ENCODE peak calls at places on chromosomes 7 and 10, in nine cellular contexts. M, Q, Y, N, T, Z, R, X and V are unnamed samples.

GRCh38 chr7:151019130-151019447 is 5.2 kb downstream of the ATG9B start:
- DNase-seq in M (no peak), Q (no peak), Y (no peak), N (no peak), T (no peak), Z (no peak), R (no peak), X (no peak), V (no peak)

GRCh38 chr7:44881610-44882009 is 3.7 kb downstream of the PURB start:
- DNase-seq in M (no peak), Q (peak; percentile 91), Y (no peak), N (no peak), T (no peak), Z (peak; percentile 55), R (no peak), X (no peak), V (no peak)

GRCh38 chr10:70542565-70542938 is 60.0 kb downstream of the PRF1 start:
- DNase-seq in M (no peak), Q (no peak), Y (no peak), N (no peak), T (no peak), Z (no peak), R (no peak), X (no peak), V (no peak)

GRCh38 chr10:125048101-125048864 is 106.4 kb downstream of the ZRANB1 start:
- DNase-seq in M (peak; percentile 86), Q (peak; percentile 84), Y (peak; percentile 81), N (peak; percentile 90), T (peak; percentile 92), Z (peak; percentile 76), R (peak; percentile 52), X (peak; percentile 90), V (peak; percentile 89)

GRCh38 chr10:69807122-69807521 is 5.4 kb downstream of the COL13A1 start:
- DNase-seq in M (peak; percentile 50), Q (peak; percentile 92), Y (no peak), N (no peak), T (no peak), Z (peak; percentile 41), R (no peak), X (no peak), V (no peak)

GRCh38 chr10:43939389-43939938 is 290.8 kb upstream of the ZNF32 start:
- DNase-seq in M (no peak), Q (no peak), Y (no peak), N (no peak), T (no peak), Z (no peak), R (no peak), X (no peak), V (peak; percentile 34)

GRCh38 chr10:489335-489734 is 200.1 kb downstream of the DIP2C start:
- DNase-seq in M (no peak), Q (no peak), Y (no peak), N (peak; percentile 50), T (no peak), Z (no peak), R (no peak), X (peak; percentile 69), V (no peak)

GRCh38 chr7:83648464-83649241 is at the start of gene SEMA3E:
- DNase-seq in M (peak; percentile 61), Q (peak; percentile 72), Y (peak; percentile 38), N (no peak), T (peak; percentile 12), Z (no peak), R (no peak), X (no peak), V (no peak)

GRCh38 chr10:124356706-124357582 is 61.8 kb downstream of the OAT start:
- DNase-seq in M (no peak), Q (no peak), Y (no peak), N (no peak), T (no peak), Z (no peak), R (no peak), X (no peak), V (no peak)

GRCh38 chr7:91230503-91230902 is 33.7 kb upstream of the FZD1 start:
- DNase-seq in M (no peak), Q (no peak), Y (no peak), N (no peak), T (no peak), Z (no peak), R (no peak), X (no peak), V (no peak)

DNA sequence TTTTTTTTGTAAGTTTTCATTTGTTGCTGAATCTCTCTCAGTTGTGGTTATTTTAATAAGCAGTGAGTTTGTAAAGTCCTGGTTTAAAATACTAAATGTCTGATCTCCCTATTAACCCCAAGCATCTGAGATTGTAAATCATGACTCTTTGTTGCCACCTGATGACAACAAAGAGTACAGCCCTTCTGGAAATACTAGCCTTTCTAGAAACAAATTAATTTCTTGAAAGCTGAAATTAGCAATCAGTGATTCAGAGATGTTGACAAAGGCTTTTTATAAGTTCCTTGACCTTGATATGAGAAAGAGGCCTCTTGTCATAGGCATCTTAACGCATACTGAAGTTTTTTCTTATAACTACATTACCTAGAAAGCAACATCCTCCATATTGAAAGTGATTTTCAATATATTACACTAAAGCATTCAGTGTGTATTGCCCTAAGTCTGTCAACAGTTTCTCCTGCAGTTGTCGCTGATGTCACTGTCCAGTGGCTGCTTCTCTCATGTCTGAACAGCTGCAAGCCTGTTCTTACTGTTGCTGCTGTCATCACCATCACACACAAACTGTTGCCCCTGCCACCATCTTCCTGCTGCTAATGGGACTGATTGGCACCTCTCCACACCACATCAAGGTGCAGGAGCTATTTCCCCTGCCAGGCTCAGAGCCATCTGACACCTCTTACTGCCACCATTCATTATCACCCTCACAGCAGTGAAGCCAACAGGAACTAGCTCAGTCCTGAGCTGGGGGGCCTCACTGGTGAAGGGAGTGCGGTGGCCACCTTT is 95.1 kb upstream of the LRGUK start:
- DNase-seq in M (no peak), Q (no peak), Y (no peak), N (no peak), T (no peak), Z (no peak), R (no peak), X (peak; percentile 53), V (no peak)
- TF ChIP-seq CTCF in M (peak; percentile 25), Q (no peak), Y (peak; percentile 23), N (no peak), T (peak; percentile 38), Z (no peak), R (no peak), X (no peak), V (peak; percentile 36)

GRCh38 chr10:103739039-103739764 is 116.2 kb downstream of the SH3PXD2A start:
- DNase-seq in M (no peak), Q (peak; percentile 96), Y (peak; percentile 44), N (no peak), T (no peak), Z (peak; percentile 93), R (no peak), X (no peak), V (no peak)

GRCh38 chr10:103736044-103736443 is 119.3 kb downstream of the SH3PXD2A start:
- DNase-seq in M (no peak), Q (no peak), Y (peak; percentile 80), N (no peak), T (no peak), Z (no peak), R (no peak), X (no peak), V (no peak)

GRCh38 chr10:103737735-103738367 is 117.5 kb downstream of the SH3PXD2A start:
- DNase-seq in M (no peak), Q (no peak), Y (no peak), N (no peak), T (no peak), Z (no peak), R (no peak), X (no peak), V (no peak)

GRCh38 chr10:103734731-103735130 is 120.6 kb downstream of the SH3PXD2A start:
- DNase-seq in M (no peak), Q (no peak), Y (no peak), N (no peak), T (no peak), Z (no peak), R (no peak), X (no peak), V (no peak)

GRCh38 chr10:103736763-103737162 is 118.6 kb downstream of the SH3PXD2A start:
- DNase-seq in M (peak; percentile 67), Q (peak; percentile 31), Y (no peak), N (no peak), T (no peak), Z (no peak), R (peak; percentile 34), X (no peak), V (no peak)
- TF ChIP-seq CTCF in M (no peak), Q (no peak), Y (no peak), N (no peak), T (no peak), Z (no peak), R (no peak), X (no peak), V (no peak)

GRCh38 chr10:121498071-121498470 is 100.2 kb downstream of the FGFR2 start:
- DNase-seq in M (no peak), Q (no peak), Y (no peak), N (no peak), T (no peak), Z (no peak), R (no peak), X (no peak), V (no peak)
- TF ChIP-seq CTCF in M (no peak), Q (no peak), Y (no peak), N (no peak), T (no peak), Z (no peak), R (peak; percentile 15), X (no peak), V (no peak)

GRCh38 chr7:33909755-33910154 is 4.4 kb downstream of the BMPER start:
- DNase-seq in M (no peak), Q (peak; percentile 86), Y (no peak), N (no peak), T (no peak), Z (no peak), R (no peak), X (no peak), V (no peak)

GRCh38 chr7:33906697-33907096 is 1.4 kb downstream of the BMPER start:
- DNase-seq in M (no peak), Q (no peak), Y (no peak), N (no peak), T (no peak), Z (no peak), R (no peak), X (no peak), V (no peak)

GRCh38 chr7:33907625-33908024 is 2.3 kb downstream of the BMPER start:
- DNase-seq in M (no peak), Q (no peak), Y (no peak), N (no peak), T (no peak), Z (no peak), R (no peak), X (no peak), V (no peak)

GRCh38 chr7:33910756-33911155 is 5.4 kb downstream of the BMPER start:
- DNase-seq in M (no peak), Q (no peak), Y (no peak), N (no peak), T (no peak), Z (no peak), R (no peak), X (no peak), V (no peak)

GRCh38 chr7:33909312-33909711 is 4.0 kb downstream of the BMPER start:
- DNase-seq in M (peak; percentile 5), Q (no peak), Y (no peak), N (no peak), T (no peak), Z (no peak), R (no peak), X (no peak), V (no peak)
- TF ChIP-seq CTCF in M (no peak), Q (peak; percentile 17), Y (no peak), N (no peak), T (no peak), Z (no peak), R (no peak), X (no peak), V (no peak)